ENCODE peak calls at places on chromosomes 7 and 10, in seven cellular contexts. One of them, this sample, is unnamed.

GRCh38 chr7:114928060-114928459 is 6.2 kb downstream of the MDFIC start:
- DNase-seq in GM20000: no peak
- DNase-seq in glutamatergic neuron: no peak
- DNase-seq in fibroblast of the aortic adventitia: no peak
- DNase-seq in endothelial cell: no peak
- DNase-seq in AG04449: no peak
- DNase-seq in GM06990: no peak
- DNase-seq in this sample: no peak

GRCh38 chr7:47622946-47623640 is 41.2 kb upstream of the TNS3 start:
- DNase-seq in AG04449: peak; percentile 93
- DNase-seq in fibroblast of the aortic adventitia: peak; percentile 96
- DNase-seq in GM20000: no peak
- DNase-seq in GM06990: no peak
- DNase-seq in glutamatergic neuron: no peak
- DNase-seq in endothelial cell: no peak
- DNase-seq in this sample: no peak

GRCh38 chr10:68096913-68097509 is 12.3 kb upstream of the MYPN start:
- DNase-seq in endothelial cell: no peak
- DNase-seq in fibroblast of the aortic adventitia: peak; percentile 90
- DNase-seq in glutamatergic neuron: no peak
- DNase-seq in GM06990: no peak
- DNase-seq in GM20000: no peak
- DNase-seq in AG04449: peak; percentile 82
- DNase-seq in this sample: no peak

GRCh38 chr7:154906736-154907355 is 96.1 kb downstream of the PAXIP1 start:
- DNase-seq in AG04449: no peak
- DNase-seq in fibroblast of the aortic adventitia: no peak
- DNase-seq in GM20000: no peak
- DNase-seq in endothelial cell: no peak
- DNase-seq in GM06990: no peak
- DNase-seq in glutamatergic neuron: no peak
- DNase-seq in this sample: no peak

GRCh38 chr10:6579193-6579903 is 728 bp downstream of the PRKCQ start:
- DNase-seq in glutamatergic neuron: no peak
- DNase-seq in GM20000: no peak
- DNase-seq in endothelial cell: peak; percentile 22
- DNase-seq in fibroblast of the aortic adventitia: no peak
- DNase-seq in GM06990: no peak
- DNase-seq in AG04449: no peak
- DNase-seq in this sample: no peak

GRCh38 chr7:93147358-93147757 is 827 bp downstream of the SAMD9L start:
- DNase-seq in glutamatergic neuron: no peak
- DNase-seq in endothelial cell: no peak
- DNase-seq in GM06990: no peak
- DNase-seq in fibroblast of the aortic adventitia: peak; percentile 70
- DNase-seq in GM20000: peak; percentile 32
- DNase-seq in AG04449: no peak
- DNase-seq in this sample: peak; percentile 31

GRCh38 chr10:58952747-58953466 is 223.5 kb upstream of the PHYHIPL start:
- DNase-seq in fibroblast of the aortic adventitia: peak; percentile 80
- DNase-seq in GM20000: peak; percentile 30
- DNase-seq in GM06990: peak; percentile 9
- DNase-seq in endothelial cell: peak; percentile 54
- DNase-seq in AG04449: no peak
- DNase-seq in glutamatergic neuron: peak; percentile 32
- DNase-seq in this sample: peak; percentile 16

GRCh38 chr7:120180221-120180620 is 92.8 kb upstream of the KCND2 start:
- DNase-seq in fibroblast of the aortic adventitia: peak; percentile 40
- DNase-seq in GM06990: no peak
- DNase-seq in endothelial cell: no peak
- DNase-seq in AG04449: no peak
- DNase-seq in glutamatergic neuron: no peak
- DNase-seq in GM20000: no peak
- DNase-seq in this sample: no peak

GRCh38 chr10:22779331-22780019 is 65.1 kb upstream of the PIP4K2A start:
- DNase-seq in GM06990: no peak
- DNase-seq in fibroblast of the aortic adventitia: no peak
- DNase-seq in endothelial cell: no peak
- DNase-seq in AG04449: no peak
- DNase-seq in GM20000: no peak
- DNase-seq in glutamatergic neuron: no peak
- DNase-seq in this sample: no peak

DNA sequence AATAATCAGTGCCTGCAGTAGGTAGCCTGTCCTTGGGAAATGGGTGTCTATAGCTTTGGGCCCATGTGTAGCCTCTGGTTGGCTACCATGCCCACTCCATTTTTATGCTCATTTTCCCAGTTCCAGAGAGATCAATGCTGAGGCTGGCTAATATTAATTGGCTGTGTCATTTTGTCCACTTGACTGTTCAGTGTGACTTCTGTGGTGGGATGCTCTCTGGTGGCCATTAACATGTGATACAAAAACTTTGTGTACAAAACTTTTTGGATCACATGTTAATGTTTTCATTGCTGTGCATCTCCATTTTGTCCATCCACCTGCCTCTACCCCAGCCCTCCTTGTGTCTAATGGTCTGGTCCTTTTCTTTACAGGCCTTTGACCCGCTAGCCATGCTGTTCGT is 22.7 kb downstream of the VIM start:
- DNase-seq in GM20000: peak; percentile 10
- DNase-seq in fibroblast of the aortic adventitia: no peak
- DNase-seq in endothelial cell: no peak
- DNase-seq in AG04449: no peak
- DNase-seq in glutamatergic neuron: no peak
- DNase-seq in GM06990: no peak
- DNase-seq in this sample: no peak
- TF ChIP-seq CTCF in GM20000: no peak
- TF ChIP-seq CTCF in fibroblast of the aortic adventitia: no peak
- TF ChIP-seq CTCF in endothelial cell: no peak
- TF ChIP-seq CTCF in AG04449: no peak
- TF ChIP-seq CTCF in glutamatergic neuron: no peak
- TF ChIP-seq CTCF in GM06990: peak; percentile 9
- TF ChIP-seq CTCF in this sample: no peak

DNA sequence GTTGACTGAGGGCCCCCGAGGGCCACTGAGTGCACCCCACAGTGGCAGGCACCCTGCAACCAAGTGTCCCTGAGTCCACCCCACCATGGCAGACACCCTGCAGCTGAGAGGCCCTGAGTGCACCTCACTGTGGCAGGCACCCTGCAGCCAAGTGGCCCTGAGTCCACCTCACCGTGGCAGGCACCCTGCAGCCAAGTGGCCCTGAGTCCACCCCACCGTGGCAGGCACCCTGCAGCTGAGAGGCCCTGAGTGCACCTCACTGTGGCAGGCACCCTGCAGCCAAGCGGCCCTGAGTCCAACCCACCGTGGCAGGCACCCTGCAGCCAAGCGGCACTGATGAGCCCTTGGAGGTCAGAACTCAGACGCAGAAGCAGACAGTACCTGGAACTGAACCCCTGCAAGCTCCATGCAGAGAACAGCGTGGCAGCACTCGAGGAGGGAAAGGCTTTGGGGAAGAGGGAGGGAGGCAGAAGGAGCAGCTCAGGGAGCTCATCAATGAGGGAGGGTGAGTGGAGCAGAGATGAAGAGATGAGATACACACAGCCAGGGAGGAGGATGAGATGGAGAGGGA is 156.5 kb downstream of the WDR37 start:
- DNase-seq in AG04449: no peak
- DNase-seq in endothelial cell: no peak
- DNase-seq in glutamatergic neuron: no peak
- DNase-seq in fibroblast of the aortic adventitia: no peak
- DNase-seq in GM20000: no peak
- DNase-seq in GM06990: no peak
- DNase-seq in this sample: no peak
- TF ChIP-seq CTCF in AG04449: no peak
- TF ChIP-seq CTCF in endothelial cell: no peak
- TF ChIP-seq CTCF in glutamatergic neuron: no peak
- TF ChIP-seq CTCF in fibroblast of the aortic adventitia: no peak
- TF ChIP-seq CTCF in GM20000: no peak
- TF ChIP-seq CTCF in GM06990: no peak
- TF ChIP-seq CTCF in this sample: no peak

GRCh38 chr7:94565247-94565894 is 55.8 kb downstream of the CASD1 start:
- DNase-seq in AG04449: no peak
- DNase-seq in glutamatergic neuron: no peak
- DNase-seq in endothelial cell: no peak
- DNase-seq in GM20000: no peak
- DNase-seq in GM06990: no peak
- DNase-seq in fibroblast of the aortic adventitia: no peak
- DNase-seq in this sample: no peak

GRCh38 chr7:94567396-94567795 is 57.8 kb downstream of the CASD1 start:
- DNase-seq in endothelial cell: no peak
- DNase-seq in GM20000: no peak
- DNase-seq in glutamatergic neuron: no peak
- DNase-seq in GM06990: no peak
- DNase-seq in AG04449: no peak
- DNase-seq in fibroblast of the aortic adventitia: no peak
- DNase-seq in this sample: no peak

GRCh38 chr7:94561841-94562514 is 52.4 kb downstream of the CASD1 start:
- DNase-seq in AG04449: no peak
- DNase-seq in GM20000: no peak
- DNase-seq in GM06990: no peak
- DNase-seq in endothelial cell: no peak
- DNase-seq in fibroblast of the aortic adventitia: peak; percentile 21
- DNase-seq in glutamatergic neuron: no peak
- DNase-seq in this sample: no peak

GRCh38 chr7:94559972-94560371 is 50.4 kb downstream of the CASD1 start:
- DNase-seq in GM06990: no peak
- DNase-seq in endothelial cell: no peak
- DNase-seq in glutamatergic neuron: no peak
- DNase-seq in fibroblast of the aortic adventitia: no peak
- DNase-seq in AG04449: no peak
- DNase-seq in GM20000: no peak
- DNase-seq in this sample: no peak

GRCh38 chr7:94562525-94562924 is 52.9 kb downstream of the CASD1 start:
- DNase-seq in AG04449: no peak
- DNase-seq in fibroblast of the aortic adventitia: no peak
- DNase-seq in endothelial cell: peak; percentile 5
- DNase-seq in GM20000: no peak
- DNase-seq in GM06990: no peak
- DNase-seq in glutamatergic neuron: no peak
- DNase-seq in this sample: no peak
- TF ChIP-seq CTCF in AG04449: no peak
- TF ChIP-seq CTCF in fibroblast of the aortic adventitia: no peak
- TF ChIP-seq CTCF in endothelial cell: no peak
- TF ChIP-seq CTCF in GM20000: no peak
- TF ChIP-seq CTCF in GM06990: no peak
- TF ChIP-seq CTCF in glutamatergic neuron: no peak
- TF ChIP-seq CTCF in this sample: no peak

GRCh38 chr7:76318488-76319353 is 16.2 kb downstream of the HSPB1 start:
- DNase-seq in GM20000: peak; percentile 83
- DNase-seq in fibroblast of the aortic adventitia: peak; percentile 93
- DNase-seq in glutamatergic neuron: peak; percentile 77
- DNase-seq in endothelial cell: peak; percentile 48
- DNase-seq in AG04449: peak; percentile 67
- DNase-seq in GM06990: peak; percentile 79
- DNase-seq in this sample: peak; percentile 83
- TF ChIP-seq CTCF in GM20000: no peak
- TF ChIP-seq CTCF in fibroblast of the aortic adventitia: peak; percentile 47
- TF ChIP-seq CTCF in glutamatergic neuron: peak; percentile 48
- TF ChIP-seq CTCF in endothelial cell: no peak
- TF ChIP-seq CTCF in AG04449: peak; percentile 36
- TF ChIP-seq CTCF in GM06990: peak; percentile 19
- TF ChIP-seq CTCF in this sample: peak; percentile 31

GRCh38 chr10:114087255-114087654 is 43.6 kb downstream of the ADRB1 start:
- DNase-seq in glutamatergic neuron: no peak
- DNase-seq in GM06990: no peak
- DNase-seq in fibroblast of the aortic adventitia: no peak
- DNase-seq in endothelial cell: no peak
- DNase-seq in AG04449: no peak
- DNase-seq in GM20000: no peak
- DNase-seq in this sample: no peak
- TF ChIP-seq CTCF in glutamatergic neuron: no peak
- TF ChIP-seq CTCF in GM06990: peak; percentile 3
- TF ChIP-seq CTCF in fibroblast of the aortic adventitia: no peak
- TF ChIP-seq CTCF in endothelial cell: peak; percentile 46
- TF ChIP-seq CTCF in AG04449: no peak
- TF ChIP-seq CTCF in GM20000: no peak
- TF ChIP-seq CTCF in this sample: no peak

DNA sequence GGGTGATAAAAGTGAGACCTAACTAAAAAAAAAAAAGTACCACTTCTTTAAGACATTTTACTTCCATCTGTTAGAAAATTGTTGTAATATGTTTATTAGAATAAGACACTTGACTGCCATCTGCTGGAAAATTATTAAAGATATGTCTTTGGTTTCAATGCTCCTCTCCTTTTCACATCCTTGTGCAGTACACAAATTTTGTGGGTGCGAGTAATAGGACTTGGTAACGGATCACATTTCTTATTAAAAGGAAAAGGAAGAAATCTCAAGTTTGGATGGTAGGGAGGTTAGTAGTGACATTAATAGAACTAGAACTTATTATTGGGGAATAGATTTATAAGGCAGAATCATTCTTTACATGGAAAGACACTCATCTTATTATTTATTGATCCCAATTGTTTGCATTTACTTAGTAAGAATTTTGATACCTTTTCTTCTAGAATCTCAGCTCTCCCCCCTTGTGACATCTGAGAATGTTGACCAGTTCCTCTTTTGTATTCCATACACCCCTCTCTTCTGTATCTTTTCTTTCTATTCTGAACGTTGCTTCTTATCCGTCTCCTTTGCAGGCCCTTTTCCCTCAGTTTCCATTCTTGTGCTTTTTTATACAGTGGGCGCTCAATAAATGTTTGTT is 43.0 kb upstream of the RPA3 start:
- DNase-seq in glutamatergic neuron: no peak
- DNase-seq in endothelial cell: no peak
- DNase-seq in fibroblast of the aortic adventitia: peak; percentile 80
- DNase-seq in GM20000: peak; percentile 24
- DNase-seq in GM06990: no peak
- DNase-seq in AG04449: no peak
- DNase-seq in this sample: no peak
- TF ChIP-seq CTCF in glutamatergic neuron: no peak
- TF ChIP-seq CTCF in endothelial cell: no peak
- TF ChIP-seq CTCF in fibroblast of the aortic adventitia: peak; percentile 28
- TF ChIP-seq CTCF in GM20000: no peak
- TF ChIP-seq CTCF in GM06990: peak; percentile 11
- TF ChIP-seq CTCF in AG04449: no peak
- TF ChIP-seq CTCF in this sample: peak; percentile 33

DNA sequence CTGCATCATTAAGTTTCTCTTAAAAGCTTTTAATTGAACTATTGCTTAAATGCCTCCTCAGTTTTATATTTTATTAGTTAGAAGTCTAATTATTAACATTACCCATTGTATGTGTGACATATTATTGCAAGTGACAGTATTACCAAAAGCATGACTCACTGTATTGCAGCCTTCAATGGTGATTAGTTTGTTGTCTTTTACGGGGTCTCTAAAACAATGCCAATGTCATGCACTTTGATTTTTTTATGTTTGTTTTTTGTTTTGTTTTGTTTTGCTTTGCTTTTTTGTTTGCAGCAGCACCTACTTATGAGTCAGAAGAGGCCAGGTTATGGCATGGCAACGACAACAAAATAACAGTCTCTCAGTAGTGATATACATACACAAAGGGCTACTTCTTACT is 293.8 kb upstream of the POM121L12 start:
- DNase-seq in glutamatergic neuron: no peak
- DNase-seq in AG04449: no peak
- DNase-seq in endothelial cell: no peak
- DNase-seq in GM06990: no peak
- DNase-seq in GM20000: no peak
- DNase-seq in fibroblast of the aortic adventitia: no peak
- DNase-seq in this sample: no peak
- TF ChIP-seq CTCF in glutamatergic neuron: no peak
- TF ChIP-seq CTCF in AG04449: no peak
- TF ChIP-seq CTCF in endothelial cell: no peak
- TF ChIP-seq CTCF in GM06990: no peak
- TF ChIP-seq CTCF in GM20000: no peak
- TF ChIP-seq CTCF in fibroblast of the aortic adventitia: no peak
- TF ChIP-seq CTCF in this sample: no peak

This sample was measured in GM10248.